ENCODE peak calls at places on chromosomes 13 and 19, in ten cellular contexts. B is uterus; G is aorta; N is cardiac fibroblast; E is foreskin fibroblast; A is CD8-positive, alpha-beta T cell; W is Panc1; I is choroid plexus epithelial cell; P is colonic mucosa; X is AG10803. L is an unnamed sample.
A peak's percentile ranks its signal among the peaks of the same experiment; 100 is the strongest.

GRCh38 chr13:41212881-41213280 is 18.5 kb upstream of the KBTBD7 start:
- DNase-seq in N (no peak), B (no peak), X (no peak), G (no peak), P (no peak), I (no peak), W (no peak), A (no peak), E (no peak), L (no peak)

GRCh38 chr19:6228523-6229215 is 51.1 kb downstream of the MLLT1 start:
- DNase-seq in X (peak; percentile 46), N (no peak), G (no peak), B (no peak), A (no peak), I (no peak), P (no peak), W (no peak), E (no peak), L (no peak)

GRCh38 chr19:49814010-49814409 is 918 bp upstream of the FUZ start:
- DNase-seq in I (no peak), B (no peak), N (peak; percentile 36), G (no peak), P (no peak), E (no peak), A (no peak), W (no peak), X (no peak), L (no peak)

GRCh38 chr19:50478901-50479715 is 2.5 kb upstream of the GARIN5A start:
- DNase-seq in I (peak; percentile 63), E (peak; percentile 16), P (no peak), G (no peak), B (no peak), W (no peak), X (peak; percentile 48), A (no peak), N (peak; percentile 60), L (no peak)

GRCh38 chr13:111074826-111075225 is 40.3 kb upstream of the ARHGEF7 start:
- DNase-seq in N (peak; percentile 52), P (no peak), X (no peak), I (peak; percentile 6), A (no peak), B (no peak), W (no peak), G (no peak), E (no peak), L (no peak)

GRCh38 chr13:21043898-21044297 is 17.5 kb downstream of the LATS2 start:
- DNase-seq in E (peak; percentile 83), P (no peak), G (no peak), B (no peak), W (no peak), A (no peak), I (peak; percentile 91), X (peak; percentile 87), N (peak; percentile 84), L (peak; percentile 79)

GRCh38 chr19:14072535-14073231 is at the start of gene MISP3:
- DNase-seq in A (no peak), B (no peak), G (no peak), I (peak; percentile 25), W (no peak), E (no peak), X (no peak), N (peak; percentile 41), P (peak; percentile 91), L (no peak)

GRCh38 chr19:40231544-40232424 is 5.3 kb upstream of the CCNP start:
- DNase-seq in P (no peak), I (peak; percentile 36), X (no peak), G (no peak), A (no peak), W (no peak), N (no peak), E (peak; percentile 20), B (no peak), L (no peak)

GRCh38 chr13:75803982-75804381 is 167.9 kb downstream of the LMO7 start:
- DNase-seq in W (no peak), G (no peak), E (no peak), N (no peak), A (no peak), P (no peak), X (no peak), B (no peak), I (no peak), L (no peak)

GRCh38 chr13:81596224-81596753 is 1255.4 kb upstream of the SPRY2 start:
- DNase-seq in I (peak; percentile 26), N (no peak), G (no peak), X (no peak), B (no peak), A (no peak), E (no peak), P (no peak), W (no peak), L (no peak)

GRCh38 chr13:81597101-81597500 is 1256.2 kb upstream of the SPRY2 start:
- DNase-seq in P (no peak), B (no peak), E (no peak), N (no peak), G (no peak), A (no peak), W (no peak), X (no peak), I (no peak), L (no peak)

DNA sequence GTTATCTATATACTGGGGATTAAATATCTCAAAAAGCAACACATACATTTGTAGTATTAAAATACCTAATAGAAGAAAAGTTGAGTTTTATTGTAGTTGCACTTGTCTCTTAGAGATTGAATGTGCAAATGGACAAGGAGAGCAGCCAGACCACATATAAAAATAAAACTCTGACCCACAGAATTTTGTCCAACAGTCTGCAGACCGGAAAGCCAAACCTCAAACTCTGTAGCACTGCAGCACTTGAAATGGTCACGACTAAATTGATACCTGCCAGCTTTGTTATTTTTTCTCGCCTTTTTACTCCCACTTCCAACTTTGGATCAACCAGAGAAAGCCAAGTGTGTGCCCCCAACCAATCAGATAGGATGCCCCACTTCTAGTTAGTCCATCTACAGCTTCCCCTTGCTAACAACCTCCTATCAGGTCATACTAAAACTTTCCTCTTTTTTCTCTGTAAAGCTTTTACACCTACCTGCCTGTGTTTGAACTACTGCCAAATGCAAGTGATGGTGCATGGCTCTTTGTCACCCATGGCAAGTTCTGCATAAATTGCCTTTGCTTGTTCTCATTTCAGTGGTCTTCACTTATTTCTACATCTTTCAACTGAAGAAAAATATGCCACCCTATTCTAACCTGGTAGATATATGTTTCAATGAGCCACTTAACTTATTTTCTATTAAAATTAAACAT is 1250.7 kb upstream of the SPRY2 start:
- DNase-seq in A (no peak), N (no peak), I (no peak), W (no peak), B (no peak), X (no peak), G (no peak), P (no peak), E (no peak), L (no peak)
- H3K4me3 ChIP-seq in A (no peak overlapping the region), N (no peak overlapping the region), I (no peak overlapping the region), W (no peak overlapping the region), B (no peak overlapping the region), X (no peak overlapping the region), G (no peak overlapping the region), P (no peak overlapping the region), E (no peak overlapping the region), L (no peak overlapping the region)

GRCh38 chr13:80237646-80238045 is 103.3 kb downstream of the SPRY2 start:
- DNase-seq in P (no peak), B (no peak), N (peak; percentile 46), X (peak; percentile 51), W (no peak), A (no peak), I (peak; percentile 17), G (no peak), E (peak; percentile 60), L (peak; percentile 22)

GRCh38 chr13:80235131-80235530 is 105.8 kb downstream of the SPRY2 start:
- DNase-seq in N (peak; percentile 56), B (no peak), E (no peak), A (no peak), G (no peak), X (no peak), W (no peak), I (peak; percentile 31), P (no peak), L (peak; percentile 62)

GRCh38 chr13:80239116-80239515 is 101.8 kb downstream of the SPRY2 start:
- DNase-seq in B (no peak), E (no peak), W (no peak), P (no peak), G (no peak), A (no peak), N (no peak), I (no peak), X (no peak), L (no peak)

GRCh38 chr13:80239571-80240255 is 101.2 kb downstream of the SPRY2 start:
- DNase-seq in G (no peak), W (no peak), A (no peak), I (peak; percentile 37), B (no peak), N (no peak), X (no peak), E (no peak), P (no peak), L (no peak)

GRCh38 chr13:80235559-80236296 is 105.2 kb downstream of the SPRY2 start:
- DNase-seq in B (no peak), N (peak; percentile 65), E (no peak), A (no peak), X (peak; percentile 9), G (no peak), I (peak; percentile 63), W (peak; percentile 25), P (peak; percentile 58), L (no peak)
- H3K4me3 ChIP-seq in B (no peak overlapping the region), N (no peak overlapping the region), E (no peak overlapping the region), A (no peak overlapping the region), X (no peak overlapping the region), G (no peak overlapping the region), I (no peak overlapping the region), W (peak overlapping the region; percentile 23), P (no peak overlapping the region), L (no peak overlapping the region)

DNA sequence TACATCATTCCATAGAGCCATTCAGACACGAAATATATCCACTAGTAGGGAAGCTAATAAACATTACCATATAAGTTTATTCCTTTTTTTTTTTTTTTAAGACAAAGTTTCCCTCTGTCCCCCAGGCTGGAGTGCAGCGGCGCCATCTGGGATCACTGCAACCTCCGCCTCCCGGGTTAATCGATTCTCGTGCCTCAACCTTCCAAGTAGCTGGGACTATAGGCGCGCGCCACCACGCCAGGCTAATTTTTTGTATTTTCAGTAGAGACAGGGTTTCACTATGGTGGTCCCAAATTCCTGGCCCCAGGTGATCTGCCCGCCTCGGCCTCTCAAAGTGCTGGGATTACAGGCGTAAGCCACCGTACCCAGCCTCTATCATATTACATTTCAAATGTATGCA is 612 bp upstream of the ZNF154 start:
- DNase-seq in P (no peak), G (no peak), I (no peak), W (no peak), E (no peak), X (no peak), A (peak; percentile 19), B (no peak), N (no peak), L (no peak)
- H3K4me3 ChIP-seq in P (no peak overlapping the region), G (no peak overlapping the region), I (no peak overlapping the region), W (no peak overlapping the region), E (peak overlapping the region; percentile 79), X (no peak overlapping the region), A (no peak overlapping the region), B (no peak overlapping the region), N (no peak overlapping the region), L (no peak overlapping the region)

DNA sequence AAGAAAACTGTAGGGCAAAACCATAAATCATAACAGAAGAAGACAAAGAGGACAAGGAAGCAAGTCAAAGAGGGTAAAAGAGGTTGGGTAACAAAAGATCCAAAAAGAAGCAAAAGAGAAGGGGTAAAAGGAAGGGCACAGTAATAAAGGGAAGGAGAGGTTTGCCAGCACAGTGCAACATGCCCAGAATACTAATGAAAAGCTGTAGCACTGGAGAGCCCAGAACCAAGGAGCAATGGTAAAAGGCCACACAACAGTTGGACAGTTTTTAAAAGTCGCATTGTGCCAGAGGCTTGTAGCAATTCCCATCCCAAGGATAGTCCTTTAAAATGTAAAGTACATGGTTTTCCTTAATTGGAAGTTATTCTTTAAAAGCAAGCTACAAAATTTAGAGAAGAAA is 506.5 kb downstream of the PCDH9 start:
- DNase-seq in N (no peak), A (no peak), I (no peak), W (no peak), E (no peak), B (no peak), P (no peak), X (no peak), G (no peak), L (no peak)
- H3K4me3 ChIP-seq in N (no peak overlapping the region), A (no peak overlapping the region), I (no peak overlapping the region), W (no peak overlapping the region), E (no peak overlapping the region), B (no peak overlapping the region), P (no peak overlapping the region), X (no peak overlapping the region), G (no peak overlapping the region), L (no peak overlapping the region)

L was measured in skeletal muscle cell.